ENCODE peak calls at places on chromosomes 1 and 21, in nine cellular contexts. U, M, H, E, Y, D, R, K and V are unnamed samples.
A peak's percentile ranks its signal among the peaks of the same experiment; 100 is the strongest.

GRCh38 chr1:38489844-38490270 is 369.7 kb downstream of the RRAGC start:
- DNase-seq in U (no peak), M (no peak), H (peak; percentile 69), E (no peak), Y (peak; percentile 82), D (no peak), R (peak; percentile 75), K (peak; percentile 81), V (no peak)

GRCh38 chr1:159132271-159132881 is 39.0 kb upstream of the CADM3 start:
- DNase-seq in U (peak; percentile 48), M (peak; percentile 5), H (peak; percentile 77), E (peak; percentile 30), Y (peak; percentile 62), D (no peak), R (peak; percentile 67), K (peak; percentile 82), V (peak; percentile 14)

GRCh38 chr1:45437323-45437722 is 53.6 kb downstream of the TESK2 start:
- DNase-seq in U (no peak), M (no peak), H (no peak), E (no peak), Y (no peak), D (no peak), R (no peak), K (no peak), V (no peak)

GRCh38 chr21:46253610-46254124 is 25.1 kb upstream of the LSS start:
- DNase-seq in U (no peak), M (no peak), H (no peak), E (no peak), Y (peak; percentile 53), D (no peak), R (peak; percentile 85), K (no peak), V (no peak)

GRCh38 chr1:41735587-41736290 is 183.0 kb downstream of the HIVEP3 start:
- DNase-seq in U (no peak), M (no peak), H (peak; percentile 34), E (no peak), Y (no peak), D (no peak), R (no peak), K (no peak), V (no peak)

GRCh38 chr1:100941098-100941527 is 45.2 kb downstream of the SLC30A7 start:
- DNase-seq in U (no peak), M (no peak), H (no peak), E (no peak), Y (no peak), D (no peak), R (peak; percentile 24), K (no peak), V (no peak)

GRCh38 chr1:116847688-116848531 is 61.8 kb upstream of the PTGFRN start:
- DNase-seq in U (no peak), M (no peak), H (no peak), E (peak; percentile 73), Y (no peak), D (peak; percentile 3), R (peak; percentile 56), K (no peak), V (no peak)

GRCh38 chr1:152479792-152480595 is 30.6 kb upstream of the LCE5A start:
- DNase-seq in U (no peak), M (no peak), H (peak; percentile 8), E (no peak), Y (peak; percentile 58), D (no peak), R (peak; percentile 60), K (peak; percentile 64), V (no peak)

GRCh38 chr1:111499026-111499790 is 4.2 kb downstream of the ADORA3 start:
- DNase-seq in U (no peak), M (no peak), H (no peak), E (peak; percentile 10), Y (no peak), D (no peak), R (no peak), K (no peak), V (no peak)

GRCh38 chr1:235646463-235646862 is 3.1 kb downstream of the GNG4 start:
- DNase-seq in U (no peak), M (no peak), H (no peak), E (no peak), Y (no peak), D (no peak), R (no peak), K (no peak), V (no peak)

GRCh38 chr1:199847021-199847420 is 180.5 kb upstream of the NR5A2 start:
- DNase-seq in U (no peak), M (no peak), H (no peak), E (no peak), Y (no peak), D (no peak), R (no peak), K (no peak), V (no peak)

GRCh38 chr1:67683306-67683705 is 1.7 kb upstream of the GADD45A start:
- DNase-seq in U (no peak), M (no peak), H (no peak), E (peak; percentile 87), Y (no peak), D (no peak), R (no peak), K (no peak), V (no peak)

GRCh38 chr21:33380483-33380998 is 22.7 kb upstream of the IFNGR2 start:
- DNase-seq in U (no peak), M (peak; percentile 86), H (no peak), E (peak; percentile 95), Y (peak; percentile 71), D (peak; percentile 93), R (peak; percentile 97), K (no peak), V (peak; percentile 86)

GRCh38 chr1:228370941-228371740 is 35.5 kb downstream of the TRIM11 start:
- DNase-seq in U (no peak), M (no peak), H (no peak), E (no peak), Y (no peak), D (no peak), R (no peak), K (peak; percentile 13), V (no peak)

GRCh38 chr1:164610528-164611222 is 51.7 kb downstream of the PBX1 start:
- DNase-seq in U (no peak), M (no peak), H (no peak), E (no peak), Y (no peak), D (no peak), R (no peak), K (no peak), V (no peak)

GRCh38 chr1:15207031-15207828 is 39.8 kb upstream of the FHAD1 start:
- DNase-seq in U (no peak), M (no peak), H (peak; percentile 40), E (no peak), Y (no peak), D (no peak), R (no peak), K (no peak), V (no peak)

GRCh38 chr1:153396461-153396860 is 5.6 kb upstream of the S100A8 start:
- DNase-seq in U (no peak), M (no peak), H (no peak), E (no peak), Y (no peak), D (no peak), R (no peak), K (no peak), V (no peak)

GRCh38 chr1:29513357-29513756 is 277.0 kb downstream of the PTPRU start:
- DNase-seq in U (no peak), M (no peak), H (peak; percentile 37), E (peak; percentile 74), Y (peak; percentile 45), D (no peak), R (peak; percentile 53), K (peak; percentile 90), V (no peak)

GRCh38 chr1:116934586-116935207 is 25.0 kb downstream of the PTGFRN start:
- DNase-seq in U (no peak), M (no peak), H (no peak), E (no peak), Y (peak; percentile 30), D (no peak), R (peak; percentile 52), K (no peak), V (no peak)

GRCh38 chr1:84386716-84387479 is 11.4 kb upstream of the DNASE2B start:
- DNase-seq in U (no peak), M (no peak), H (no peak), E (peak; percentile 39), Y (no peak), D (no peak), R (peak; percentile 17), K (no peak), V (no peak)

GRCh38 chr1:15272009-15272781 is 25.2 kb downstream of the FHAD1 start:
- DNase-seq in U (peak; percentile 27), M (no peak), H (peak; percentile 60), E (peak; percentile 54), Y (peak; percentile 26), D (peak; percentile 27), R (peak; percentile 71), K (peak; percentile 52), V (peak; percentile 30)

GRCh38 chr1:109274533-109275476 is 8.1 kb downstream of the PSRC1 start:
- DNase-seq in U (peak; percentile 42), M (no peak), H (peak; percentile 53), E (peak; percentile 79), Y (no peak), D (no peak), R (no peak), K (no peak), V (no peak)

GRCh38 chr1:31771891-31772668 is 7.9 kb upstream of the ADGRB2 start:
- DNase-seq in U (no peak), M (no peak), H (no peak), E (no peak), Y (peak; percentile 40), D (no peak), R (no peak), K (no peak), V (no peak)
- TF ChIP-seq CTCF in U (no peak), M (no peak), H (no peak), E (peak; percentile 18), Y (peak; percentile 22), D (no peak), R (no peak), K (no peak), V (peak; percentile 5)

DNA sequence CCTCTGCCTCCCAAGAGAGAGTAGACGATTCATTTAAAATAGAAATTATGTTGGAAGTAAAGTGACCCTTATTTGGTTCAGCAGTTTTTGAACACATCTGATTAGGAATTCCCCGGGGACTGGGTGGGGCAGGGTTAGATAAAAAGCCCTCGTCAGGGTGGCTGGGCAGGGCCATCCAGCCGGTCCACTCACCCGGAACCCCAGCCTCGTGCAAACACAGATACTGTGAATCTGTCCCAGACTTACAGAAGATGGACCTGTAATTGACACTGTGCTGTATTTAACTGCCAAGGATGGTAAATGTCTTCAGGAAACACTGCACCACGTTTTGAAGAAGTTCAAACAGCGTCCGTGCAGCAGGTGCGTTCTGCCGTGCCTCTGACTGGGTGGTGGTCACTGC is 63.7 kb downstream of the PRDM16 start:
- DNase-seq in U (no peak), M (no peak), H (no peak), E (no peak), Y (no peak), D (no peak), R (no peak), K (no peak), V (no peak)
- TF ChIP-seq CTCF in U (no peak), M (no peak), H (no peak), E (no peak), Y (no peak), D (no peak), R (no peak), K (no peak), V (no peak)

GRCh38 chr1:27552911-27553420 is 51.0 kb downstream of the AHDC1 start:
- DNase-seq in U (no peak), M (no peak), H (no peak), E (no peak), Y (no peak), D (no peak), R (no peak), K (no peak), V (no peak)
- TF ChIP-seq CTCF in U (no peak), M (no peak), H (no peak), E (no peak), Y (peak; percentile 32), D (no peak), R (no peak), K (no peak), V (no peak)

GRCh38 chr21:37563641-37564340 is 197.2 kb downstream of the DYRK1A start:
- DNase-seq in U (peak; percentile 28), M (peak; percentile 54), H (no peak), E (peak; percentile 93), Y (peak; percentile 88), D (peak; percentile 84), R (peak; percentile 97), K (peak; percentile 86), V (peak; percentile 72)
- TF ChIP-seq CTCF in U (no peak), M (peak; percentile 57), H (no peak), E (peak; percentile 35), Y (peak; percentile 28), D (peak; percentile 55), R (peak; percentile 42), K (peak; percentile 10), V (peak; percentile 29)